ENCODE peak calls at places on chromosomes 3 and 15, in four cellular contexts. R is SK-N-SH, K is fibroblast of lung, J is kidney epithelial cell. P is an unnamed sample.
A peak's percentile ranks its signal among the peaks of the same experiment; 100 is the strongest.

GRCh38 chr3:17258823-17259436 is 374.2 kb downstream of the PLCL2 start:
- DNase-seq in R (peak; percentile 38), J (no peak), K (peak; percentile 19), P (peak; percentile 6)

GRCh38 chr15:80730931-80731330 is 35.8 kb downstream of the ABHD17C start:
- DNase-seq in R (no peak), K (peak; percentile 40), J (no peak), P (no peak)

GRCh38 chr15:31501074-31501473 is 174.4 kb downstream of the KLF13 start:
- DNase-seq in R (no peak), J (no peak), K (no peak), P (no peak)

GRCh38 chr15:40048155-40048792 is 9.3 kb upstream of the SRP14 start:
- DNase-seq in K (no peak), J (no peak), R (no peak), P (no peak)

GRCh38 chr15:40198364-40199085 is 37.7 kb downstream of the BUB1B start:
- DNase-seq in K (no peak), J (no peak), R (no peak), P (no peak)

GRCh38 chr15:40528801-40529200 is 36.0 kb downstream of the CCDC32 start:
- DNase-seq in R (no peak), J (no peak), K (no peak), P (no peak)

GRCh38 chr15:50116477-50116876 is 2.6 kb downstream of the ATP8B4 start:
- DNase-seq in R (no peak), J (no peak), K (no peak), P (no peak)

GRCh38 chr15:36407647-36408046 is 171.8 kb upstream of the CDIN1 start:
- DNase-seq in J (peak; percentile 62), K (peak; percentile 82), R (no peak), P (peak; percentile 23)

GRCh38 chr3:101642441-101642840 is 34.5 kb downstream of the ZBTB11 start:
- DNase-seq in J (no peak), R (no peak), K (no peak), P (no peak)

GRCh38 chr3:15795563-15796308 is 2.0 kb downstream of the ANKRD28 start:
- DNase-seq in R (no peak), K (peak; percentile 77), J (no peak), P (no peak)

GRCh38 chr15:41559489-41560177 is 621 bp downstream of the TYRO3 start:
- DNase-seq in K (no peak), R (peak; percentile 66), J (no peak), P (no peak)

GRCh38 chr15:98529205-98530145 is 118.9 kb upstream of the IGF1R start:
- DNase-seq in K (no peak), J (no peak), R (no peak), P (no peak)

GRCh38 chr3:78427303-78427702 is 1340.5 kb downstream of the ROBO1 start:
- DNase-seq in R (no peak), K (peak; percentile 24), J (no peak), P (no peak)

GRCh38 chr3:414063-414462 is 217.5 kb downstream of the CHL1 start:
- DNase-seq in R (no peak), J (no peak), K (peak; percentile 1), P (no peak)

GRCh38 chr3:190321789-190322603 is at the start of gene CLDN1:
- DNase-seq in J (no peak), R (peak; percentile 86), K (peak; percentile 67), P (peak; percentile 39)

GRCh38 chr3:63937661-63938651 is 25.8 kb upstream of the SCAANT1 start:
- DNase-seq in R (no peak), J (peak; percentile 14), K (no peak), P (no peak)

GRCh38 chr15:70271422-70272088 is 173.8 kb upstream of the TLE3 start:
- DNase-seq in K (peak; percentile 98), R (no peak), J (peak; percentile 96), P (peak; percentile 89)

GRCh38 chr3:176872771-176873209 is 324.5 kb downstream of the TBL1XR1 start:
- DNase-seq in J (no peak), K (peak; percentile 43), R (peak; percentile 18), P (peak; percentile 11)

GRCh38 chr3:16370872-16371740 is 106.1 kb downstream of the OXNAD1 start:
- DNase-seq in K (peak; percentile 84), R (no peak), J (no peak), P (peak; percentile 79)

GRCh38 chr3:127091376-127091775 is 101.6 kb upstream of the PRR23E start:
- DNase-seq in K (no peak), R (no peak), J (no peak), P (no peak)
- TF ChIP-seq CTCF in K (no peak), R (no peak), J (no peak), P (no peak)

GRCh38 chr15:101128696-101129095 is 123.2 kb downstream of the CHSY1 start:
- DNase-seq in R (no peak), K (no peak), J (no peak), P (no peak)
- H3K4me3 ChIP-seq in R (no peak overlapping the region), K (no peak overlapping the region), J (no peak overlapping the region), P (no peak overlapping the region)

DNA sequence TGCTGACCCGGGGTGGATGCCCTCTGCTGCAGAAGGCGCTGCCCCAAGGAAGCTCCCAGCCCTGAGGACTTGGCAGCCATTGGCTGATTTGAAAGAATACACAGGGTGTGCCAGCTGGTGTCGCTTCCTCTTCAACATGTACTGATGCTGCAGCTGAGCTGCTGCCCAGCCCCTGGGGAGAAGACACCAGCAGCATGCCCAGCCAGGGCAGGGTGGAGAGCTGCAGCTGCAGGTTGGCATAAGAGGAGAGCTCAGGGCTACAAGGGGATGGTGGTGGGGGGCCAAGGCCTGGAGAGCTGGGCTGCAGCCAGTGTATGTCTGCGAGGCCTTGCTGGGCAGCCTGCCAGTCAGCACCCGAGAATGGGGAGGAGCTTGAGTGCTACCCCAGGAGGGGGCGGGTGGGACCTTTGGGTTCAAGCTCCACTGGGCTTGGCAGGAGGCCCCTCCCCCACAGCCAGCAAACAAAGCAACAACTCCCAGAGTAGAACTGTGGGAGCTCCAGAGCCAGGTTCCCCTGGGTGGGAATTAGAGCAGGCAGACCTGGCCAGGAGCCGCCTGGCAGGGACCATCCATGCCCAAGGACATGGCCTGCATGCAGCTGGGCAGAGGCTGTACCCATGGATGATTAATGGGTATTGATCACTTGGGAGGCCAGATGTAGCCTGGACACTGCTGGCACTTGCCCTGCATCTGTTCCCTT is 9.2 kb upstream of the SEMA4B start:
- DNase-seq in K (peak; percentile 29), J (peak; percentile 60), R (peak; percentile 92), P (no peak)
- TF ChIP-seq CTCF in K (no peak), J (no peak), R (no peak), P (no peak)

GRCh38 chr15:49064884-49065283 is 18.6 kb upstream of the SECISBP2L start:
- DNase-seq in K (no peak), J (no peak), R (no peak), P (no peak)

GRCh38 chr15:49064281-49064653 is 18.0 kb upstream of the SECISBP2L start:
- DNase-seq in J (no peak), K (no peak), R (peak; percentile 51), P (no peak)

GRCh38 chr15:49066374-49066773 is 20.1 kb upstream of the SECISBP2L start:
- DNase-seq in K (no peak), J (no peak), R (no peak), P (no peak)

GRCh38 chr15:49062900-49063299 is 16.7 kb upstream of the SECISBP2L start:
- DNase-seq in J (no peak), R (no peak), K (no peak), P (no peak)

DNA sequence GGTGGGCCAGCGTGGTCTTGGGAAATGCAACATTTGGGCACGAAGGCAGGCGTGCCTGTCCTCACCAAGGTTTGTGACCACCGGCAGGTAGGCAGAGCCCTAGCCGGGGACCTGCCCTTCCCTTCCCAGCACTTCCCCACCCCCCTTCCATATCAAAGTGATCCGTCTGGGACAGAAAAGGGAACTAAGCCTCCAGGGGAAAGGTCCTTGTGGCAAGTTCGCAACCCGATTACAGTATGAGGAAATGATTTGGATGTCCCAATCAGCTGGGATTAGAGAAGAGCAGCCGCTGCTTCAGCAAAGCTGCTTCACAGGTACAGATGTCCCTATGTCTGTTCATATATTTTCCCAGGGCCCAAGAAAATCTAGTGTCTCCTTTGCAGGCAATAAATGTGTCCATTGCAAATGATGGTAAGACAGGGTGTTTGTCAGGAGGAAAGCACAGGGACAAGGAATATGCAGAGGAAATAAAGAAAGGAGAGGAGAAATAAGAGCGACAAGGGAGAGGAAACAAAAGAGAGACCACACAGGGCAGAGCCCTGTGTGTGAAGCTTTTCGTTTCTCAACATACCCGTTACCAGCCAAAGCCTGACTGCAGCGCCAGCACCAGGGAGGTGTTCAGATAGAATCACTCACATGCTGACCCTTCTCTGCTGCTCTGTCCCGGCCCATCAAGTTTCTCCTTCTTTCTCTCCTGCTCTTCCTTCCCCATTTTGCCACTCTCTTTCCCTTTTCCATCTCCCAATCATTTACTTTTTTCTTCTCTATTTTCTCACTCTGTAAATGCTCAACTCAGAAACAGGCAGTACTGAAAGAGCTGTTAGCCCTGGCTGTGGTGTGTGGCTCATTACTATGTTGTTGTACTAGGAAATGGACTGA is 17.4 kb upstream of the SECISBP2L start:
- DNase-seq in K (no peak), J (no peak), R (no peak), P (no peak)
- H3K4me3 ChIP-seq in K (no peak overlapping the region), J (no peak overlapping the region), R (no peak overlapping the region), P (no peak overlapping the region)

GRCh38 chr3:50885491-50885890 is 210.8 kb downstream of the DOCK3 start:
- DNase-seq in J (no peak), R (peak; percentile 4), K (no peak), P (no peak)
- TF ChIP-seq CTCF in J (no peak), R (peak; percentile 31), K (no peak), P (peak; percentile 6)

GRCh38 chr15:65369651-65370050 is 8.2 kb downstream of the IGDCC3 start:
- DNase-seq in R (no peak), J (no peak), K (no peak), P (no peak)

GRCh38 chr15:65369148-65369547 is 8.7 kb downstream of the IGDCC3 start:
- DNase-seq in R (no peak), J (no peak), K (no peak), P (no peak)

GRCh38 chr15:65368646-65369045 is 9.2 kb downstream of the IGDCC3 start:
- DNase-seq in J (no peak), K (no peak), R (no peak), P (no peak)

GRCh38 chr15:65366122-65366892 is 11.5 kb downstream of the IGDCC3 start:
- DNase-seq in R (no peak), J (no peak), K (no peak), P (no peak)

DNA sequence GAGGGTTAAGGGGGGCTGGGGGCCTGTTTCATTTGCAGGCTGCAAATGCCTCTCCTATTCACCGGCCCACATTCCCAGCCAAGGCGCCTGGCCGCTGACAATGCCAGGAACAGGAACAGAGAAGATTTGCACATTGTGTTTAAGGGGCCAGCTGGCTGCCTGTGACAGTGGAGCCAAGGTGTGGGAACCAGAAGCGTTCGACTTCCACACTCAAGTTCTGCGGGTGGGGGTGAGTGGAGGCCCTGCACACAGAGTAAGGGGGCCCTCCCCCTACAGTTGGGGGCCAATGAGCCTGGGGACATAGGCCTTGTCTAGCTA is 9.5 kb downstream of the IGDCC3 start:
- DNase-seq in R (peak; percentile 64), K (no peak), J (no peak), P (no peak)
- H3K4me3 ChIP-seq in R (no peak overlapping the region), K (no peak overlapping the region), J (no peak overlapping the region), P (no peak overlapping the region)

GRCh38 chr3:148880681-148881080 is 15.6 kb downstream of the CPA3 start:
- DNase-seq in K (peak; percentile 21), R (peak; percentile 21), J (no peak), P (no peak)
- TF ChIP-seq CTCF in K (no peak), R (peak; percentile 28), J (peak; percentile 34), P (no peak)

GRCh38 chr3:45608296-45608695 is 13.7 kb downstream of the LIMD1 start:
- DNase-seq in K (no peak), R (no peak), J (no peak), P (no peak)
- H3K4me3 ChIP-seq in K (no peak overlapping the region), R (no peak overlapping the region), J (no peak overlapping the region), P (no peak overlapping the region)

P was measured in AG04450.